ENCODE peak calls at places on chromosomes 11 and 22, in five cellular contexts. A is M059J, Z is suprapubic skin, P is neural crest cell, L is H4. I is an unnamed sample.
A peak's percentile ranks its signal among the peaks of the same experiment; 100 is the strongest.

GRCh38 chr22:30190619-30191018 is 55.9 kb downstream of the LIF start:
- DNase-seq in L (no peak), A (no peak), P (no peak), Z (no peak), I (no peak)

GRCh38 chr11:119421941-119422504 is 949 bp downstream of the THY1 start:
- DNase-seq in L (no peak), P (peak; percentile 43), A (peak; percentile 44), Z (no peak), I (no peak)

GRCh38 chr22:22462813-22463567 is 45.6 kb downstream of the ZNF280B start:
- DNase-seq in Z (no peak), P (no peak), L (no peak), A (no peak), I (peak; percentile 46)

GRCh38 chr11:125496465-125496817 is 376 bp upstream of the FEZ1 start:
- DNase-seq in L (no peak), Z (no peak), P (no peak), A (no peak), I (no peak)

GRCh38 chr11:62678770-62679696 is at the start of gene UBXN1:
- DNase-seq in A (peak; percentile 83), P (peak; percentile 71), Z (peak; percentile 97), L (peak; percentile 82), I (peak; percentile 89)

GRCh38 chr11:121741954-121742361 is 289.2 kb upstream of the SORL1-AS1 start:
- DNase-seq in Z (no peak), L (no peak), P (no peak), A (no peak), I (peak; percentile 28)

GRCh38 chr11:100972046-100972445 is 157.6 kb downstream of the PGR start:
- DNase-seq in L (no peak), P (no peak), A (no peak), Z (no peak), I (no peak)

GRCh38 chr11:103091441-103091809 is 535 bp downstream of the DCUN1D5 start:
- DNase-seq in Z (peak; percentile 78), L (peak; percentile 20), A (peak; percentile 45), P (peak; percentile 9), I (peak; percentile 29)

GRCh38 chr11:13118691-13119090 is 109.6 kb downstream of the RASSF10 start:
- DNase-seq in P (no peak), A (no peak), L (no peak), Z (no peak), I (no peak)

GRCh38 chr11:13339196-13340153 is 61.9 kb downstream of the BMAL1 start:
- DNase-seq in P (no peak), L (peak; percentile 96), Z (no peak), A (peak; percentile 92), I (peak; percentile 36)

GRCh38 chr11:113162590-113162961 is 151.8 kb upstream of the TTC12 start:
- DNase-seq in P (no peak), A (no peak), L (peak; percentile 36), Z (no peak), I (peak; percentile 88)

GRCh38 chr11:133814588-133814987 is 30.7 kb downstream of the SPATA19 start:
- DNase-seq in P (no peak), Z (no peak), L (no peak), A (no peak), I (no peak)

GRCh38 chr22:20549232-20549841 is 41.9 kb downstream of the MED15 start:
- DNase-seq in A (no peak), L (no peak), Z (no peak), P (no peak), I (no peak)

GRCh38 chr11:17827006-17827405 is 92.4 kb downstream of the KCNC1 start:
- DNase-seq in P (no peak), A (peak; percentile 18), Z (no peak), L (no peak), I (peak; percentile 21)

GRCh38 chr11:75777461-75778110 is 9.0 kb downstream of the DGAT2 start:
- DNase-seq in L (no peak), A (no peak), Z (no peak), P (no peak), I (no peak)

GRCh38 chr11:90148900-90149299 is 14.4 kb downstream of the NAALAD2 start:
- DNase-seq in Z (no peak), P (no peak), L (no peak), A (no peak), I (no peak)

I was measured in SJCRH30.